ENCODE peak calls at places on chromosomes 7 and 10, in five cellular contexts. Y is MCF 10A, N is dorsolateral prefrontal cortex, J is PC-9, O is heart left ventricle. B is an unnamed sample.

GRCh38 chr10:86958109-86958830 is at the start of gene SNCG:
- DNase-seq in O (no peak), N (peak), Y (peak), J (no peak), B (no peak)

GRCh38 chr7:54544356-54545240 is 2.4 kb downstream of the VSTM2A start:
- DNase-seq in N (no peak), O (no peak), Y (no peak), J (no peak), B (no peak)

GRCh38 chr7:2734761-2735571 is 47.0 kb downstream of the AMZ1 start:
- DNase-seq in O (peak), Y (no peak), J (no peak), N (peak), B (no peak)

GRCh38 chr10:62817120-62817762 is 1.1 kb upstream of the EGR2 start:
- DNase-seq in Y (peak), O (peak), J (peak), N (peak), B (peak)

GRCh38 chr7:22629056-22629455 is 97.9 kb upstream of the IL6 start:
- DNase-seq in N (no peak), Y (no peak), J (no peak), O (no peak), B (no peak)

GRCh38 chr7:127581716-127582115 is 3.7 kb downstream of the GCC1 start:
- DNase-seq in Y (no peak), O (no peak), N (no peak), J (no peak), B (no peak)

GRCh38 chr10:104387130-104387888 is 33.7 kb downstream of the CFAP58 start:
- DNase-seq in N (no peak), Y (no peak), O (no peak), J (no peak), B (no peak)

GRCh38 chr10:45673074-45673628 is 579 bp upstream of the ZFAND4 start:
- DNase-seq in O (peak), N (no peak), J (no peak), Y (peak), B (no peak)

GRCh38 chr7:155993420-155994252 is 181.4 kb upstream of the SHH start:
- DNase-seq in Y (no peak), O (no peak), N (peak), J (no peak), B (no peak)

GRCh38 chr10:113965077-113965476 is 78.6 kb upstream of the ADRB1 start:
- DNase-seq in N (no peak), Y (no peak), J (no peak), O (no peak), B (no peak)

DNA sequence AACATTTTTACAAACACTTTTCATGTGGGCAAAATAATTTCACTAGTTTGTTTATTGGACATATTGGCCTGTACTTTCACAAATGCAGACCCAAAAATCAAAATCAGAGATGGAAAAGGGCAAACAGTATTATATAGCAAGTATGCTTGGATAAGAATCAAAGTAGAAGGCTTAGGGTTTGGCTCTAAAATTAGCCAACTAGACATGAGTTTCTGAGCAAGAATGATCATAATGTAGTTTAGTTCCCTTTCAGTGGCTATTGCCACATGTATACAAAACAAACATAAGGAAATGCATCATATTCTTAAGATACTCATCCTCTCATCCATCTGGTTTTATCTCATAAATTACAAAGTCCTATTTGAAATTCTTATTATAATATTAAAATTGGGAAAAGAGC is 132.5 kb downstream of the IMMP2L start:
- DNase-seq in N (no peak), O (no peak), J (no peak), Y (no peak), B (no peak)
- TF ChIP-seq CTCF in N (no peak), O (no peak), J (no peak), Y (no peak), B (no peak)

GRCh38 chr10:115950320-115950719 is 322.7 kb downstream of the GFRA1 start:
- DNase-seq in J (no peak), Y (peak), O (no peak), N (no peak), B (no peak)

GRCh38 chr10:115949282-115949844 is 323.6 kb downstream of the GFRA1 start:
- DNase-seq in J (no peak), Y (no peak), N (no peak), O (no peak), B (no peak)

GRCh38 chr10:115947104-115947503 is 325.9 kb downstream of the GFRA1 start:
- DNase-seq in N (no peak), O (no peak), Y (no peak), J (no peak), B (no peak)

GRCh38 chr10:115945696-115946445 is 327.1 kb downstream of the GFRA1 start:
- DNase-seq in O (no peak), J (no peak), Y (no peak), N (no peak), B (no peak)

GRCh38 chr10:115948415-115948814 is 324.6 kb downstream of the GFRA1 start:
- DNase-seq in Y (peak), J (no peak), N (no peak), O (no peak), B (no peak)
- TF ChIP-seq CTCF in Y (peak), J (no peak), N (peak), O (peak), B (no peak)

DNA sequence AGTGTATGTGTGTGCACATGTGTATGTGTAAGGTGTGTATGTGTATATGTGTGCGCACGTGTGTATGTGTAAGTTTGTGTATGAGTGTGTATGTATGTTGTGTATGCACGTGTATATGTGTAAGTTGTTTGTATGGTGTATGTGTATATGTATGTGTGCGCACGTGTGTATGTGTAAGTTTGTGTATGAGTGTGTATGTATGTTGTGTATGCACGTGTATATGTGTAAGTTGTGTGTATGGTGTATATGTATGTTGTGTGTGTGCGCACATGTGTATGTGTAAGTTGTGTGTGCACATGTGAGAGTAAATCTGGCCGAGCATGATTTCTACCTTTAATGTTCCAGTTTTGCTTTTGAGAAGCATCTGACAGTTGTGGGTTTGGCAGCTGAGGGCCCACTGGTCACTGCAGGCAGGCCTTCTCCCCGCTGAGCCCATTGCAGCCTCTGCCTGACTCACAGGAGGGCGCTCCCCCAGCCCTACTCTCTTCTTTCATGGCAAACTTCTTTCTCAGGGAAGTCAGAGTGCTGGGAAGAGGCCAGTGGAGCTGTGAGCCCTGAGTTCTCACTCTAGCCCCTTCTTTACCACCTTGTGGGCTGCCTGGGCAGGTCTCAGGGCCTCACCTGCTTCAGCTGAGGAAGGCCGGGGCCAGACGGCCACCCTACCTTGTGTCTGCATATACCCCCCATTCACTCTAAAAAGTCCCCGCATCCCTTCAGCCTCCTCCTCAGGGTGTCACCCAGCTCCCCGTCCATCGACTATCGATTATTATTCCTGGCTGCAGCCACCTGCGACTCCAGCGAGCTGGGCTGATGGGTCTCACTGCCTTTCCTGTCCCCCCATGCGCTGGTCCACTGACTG is 11.2 kb downstream of the WDR86 start:
- DNase-seq in O (no peak), Y (no peak), J (no peak), N (no peak), B (no peak)
- TF ChIP-seq CTCF in O (no peak), Y (no peak), J (no peak), N (no peak), B (no peak)

GRCh38 chr7:46695045-46695708 is 774.1 kb upstream of the IGFBP3 start:
- DNase-seq in Y (no peak), J (no peak), N (no peak), O (no peak), B (no peak)
- TF ChIP-seq CTCF in Y (no peak), J (no peak), N (no peak), O (no peak), B (no peak)

DNA sequence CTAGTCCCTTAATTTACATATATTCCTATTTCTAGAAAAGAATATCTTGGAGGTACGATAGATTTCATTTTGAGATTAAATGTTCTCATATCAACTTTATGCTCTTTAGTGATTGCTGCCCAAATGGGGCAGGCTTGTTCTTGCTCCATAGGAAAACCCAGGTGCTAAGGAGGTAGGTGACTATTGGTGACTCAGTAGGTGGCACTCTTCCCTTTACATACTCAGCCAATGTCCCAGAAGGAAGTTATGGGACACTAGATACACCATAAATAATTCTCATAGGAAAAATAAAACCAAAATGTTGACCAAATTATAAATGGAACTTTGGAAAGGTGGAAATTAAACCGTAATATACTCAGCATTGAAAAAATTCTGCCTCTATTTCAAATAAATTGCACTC is 4.0 kb downstream of the SKAP2 start:
- DNase-seq in J (peak), O (no peak), N (no peak), Y (peak), B (no peak)
- TF ChIP-seq CTCF in J (peak), O (no peak), N (no peak), Y (peak), B (peak)

DNA sequence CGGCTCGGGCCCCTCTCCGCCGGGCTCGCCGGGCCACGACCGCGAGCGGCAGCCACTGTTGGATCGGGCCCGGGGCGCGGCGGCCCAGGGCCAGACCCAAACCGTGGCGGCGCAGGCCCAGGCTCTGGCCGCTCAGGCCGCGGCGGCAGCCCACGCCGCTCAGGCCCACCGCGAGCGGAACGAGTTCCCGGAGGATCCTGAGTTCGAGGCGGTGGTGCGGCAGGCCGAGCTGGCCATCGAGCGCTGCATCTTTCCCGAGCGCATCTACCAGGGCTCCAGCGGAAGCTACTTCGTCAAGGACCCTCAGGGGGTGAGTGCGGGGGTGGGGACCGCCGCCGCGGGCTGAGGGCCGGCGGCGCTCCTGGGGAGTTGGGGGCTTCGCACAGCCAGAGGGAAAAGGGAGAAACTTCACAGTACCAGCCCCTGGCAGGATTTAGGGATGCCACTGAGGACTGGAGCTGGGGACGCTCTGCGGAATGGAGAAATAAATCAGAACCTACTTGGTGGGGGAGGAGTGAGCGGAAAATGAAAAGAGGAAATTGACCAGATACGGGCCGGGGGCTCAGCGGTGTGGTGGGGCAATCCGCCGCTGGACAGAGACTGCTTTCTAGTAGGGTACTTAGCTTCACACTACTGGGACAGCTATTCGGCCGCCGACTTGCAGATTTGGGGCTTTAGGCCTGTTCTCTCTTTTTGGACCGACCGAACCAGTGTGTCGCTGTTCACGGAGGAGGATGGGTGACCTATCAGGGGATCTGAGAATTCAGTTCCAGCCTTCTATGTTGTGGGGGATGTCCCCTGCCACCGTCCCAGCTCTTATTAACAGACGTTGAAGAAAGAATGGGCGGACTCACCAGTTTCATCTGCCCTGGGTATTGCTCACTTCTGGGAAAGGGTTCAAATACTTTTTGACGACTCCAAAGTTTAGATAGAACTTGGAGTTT is 669 bp downstream of the PI4K2A start:
- DNase-seq in O (peak), Y (peak), J (no peak), N (no peak), B (peak)
- TF ChIP-seq CTCF in O (no peak), Y (no peak), J (no peak), N (no peak), B (no peak)

B was measured in GM10248.